ENCODE peak calls at places on chromosomes 4 and X, in ten cellular contexts. J is cardiac fibroblast, P is fibroblast of lung, W is HCT116, N is H7, Q is fibroblast of pulmonary artery, S is MM.1S, Y is epithelial cell of esophagus, H is IMR-90, V is left lung. X is an unnamed sample.

GRCh38 chr4:36243355-36244256 is 708 bp downstream of the ARAP2 start:
- DNase-seq in S (peak; percentile 37), Q (peak; percentile 22), H (peak; percentile 1), J (peak; percentile 15), N (peak; percentile 46), W (no peak), V (no peak), P (peak; percentile 16), Y (peak; percentile 70), X (no peak)

GRCh38 chr4:125649452-125649851 is 334.7 kb downstream of the FAT4 start:
- DNase-seq in N (no peak), H (no peak), Q (no peak), V (no peak), J (no peak), Y (no peak), S (no peak), W (no peak), P (no peak), X (no peak)

GRCh38 chrX:51837926-51838325 is 55.5 kb upstream of the MAGED1 start:
- DNase-seq in J (peak; percentile 35), P (peak; percentile 67), N (no peak), W (no peak), V (no peak), H (peak; percentile 52), Y (peak; percentile 4), S (no peak), Q (peak; percentile 59), X (no peak)

GRCh38 chrX:137549846-137550534 is 15.9 kb upstream of the ZIC3 start:
- DNase-seq in Q (no peak), V (no peak), H (no peak), Y (no peak), S (no peak), N (peak; percentile 78), J (no peak), P (no peak), W (no peak), X (no peak)

GRCh38 chrX:123736333-123736921 is 3.6 kb upstream of the THOC2 start:
- DNase-seq in Q (no peak), N (no peak), Y (peak; percentile 12), V (no peak), J (no peak), S (no peak), H (peak; percentile 90), W (no peak), P (peak; percentile 26), X (no peak)

GRCh38 chr4:25367004-25367621 is 9.9 kb upstream of the ANAPC4 start:
- DNase-seq in H (peak; percentile 59), P (peak; percentile 71), S (peak; percentile 52), Q (peak; percentile 72), J (peak; percentile 73), Y (peak; percentile 63), V (no peak), N (peak; percentile 23), W (no peak), X (peak; percentile 61)

GRCh38 chr4:93183589-93183988 is 645.0 kb upstream of the ATOH1 start:
- DNase-seq in J (no peak), W (no peak), N (no peak), P (peak; percentile 8), H (no peak), S (no peak), V (no peak), Q (peak; percentile 20), Y (peak; percentile 78), X (no peak)

GRCh38 chrX:85084770-85085393 is 81.2 kb downstream of the APOOL start:
- DNase-seq in H (peak; percentile 49), S (peak; percentile 8), W (peak; percentile 1), P (peak; percentile 46), J (peak; percentile 57), N (peak; percentile 46), Y (peak; percentile 41), V (no peak), Q (peak; percentile 54), X (peak; percentile 21)

GRCh38 chr4:5785806-5786680 is 75.0 kb downstream of the EVC start:
- DNase-seq in H (peak; percentile 92), W (no peak), Y (peak; percentile 96), V (no peak), N (no peak), S (no peak), Q (peak; percentile 79), J (peak; percentile 96), P (peak; percentile 62), X (no peak)

GRCh38 chr4:1410491-1411325 is 4.5 kb upstream of the NKX1-1 start:
- DNase-seq in Y (peak; percentile 41), N (peak; percentile 98), V (peak; percentile 83), Q (peak; percentile 55), H (peak; percentile 16), W (no peak), J (peak; percentile 24), P (peak; percentile 35), S (peak; percentile 33), X (peak; percentile 31)

GRCh38 chr4:30714408-30715031 is 5.6 kb upstream of the PCDH7 start:
- DNase-seq in S (peak; percentile 42), H (peak; percentile 59), N (peak; percentile 58), J (peak; percentile 72), Q (peak; percentile 77), V (no peak), Y (peak; percentile 73), W (peak; percentile 73), P (peak; percentile 74), X (peak; percentile 28)

GRCh38 chrX:47498411-47498810 is 15.4 kb upstream of the ZNF41 start:
- DNase-seq in W (no peak), Q (no peak), J (no peak), H (no peak), V (no peak), Y (no peak), N (no peak), S (no peak), P (no peak), X (no peak)

DNA sequence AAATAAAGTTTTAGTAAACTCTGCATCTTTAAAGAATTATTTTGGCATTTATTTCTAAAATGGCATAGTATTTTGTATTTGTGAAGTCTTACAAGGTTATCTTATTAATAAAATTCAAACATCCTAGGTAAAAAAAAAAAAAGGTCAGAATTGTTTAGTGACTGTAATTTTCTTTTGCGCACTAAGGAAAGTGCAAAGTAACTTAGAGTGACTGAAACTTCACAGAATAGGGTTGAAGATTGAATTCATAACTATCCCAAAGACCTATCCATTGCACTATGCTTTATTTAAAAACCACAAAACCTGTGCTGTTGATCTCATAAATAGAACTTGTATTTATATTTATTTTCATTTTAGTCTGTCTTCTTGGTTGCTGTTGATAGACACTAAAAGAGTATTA is 370 bp downstream of the ALB start:
- DNase-seq in W (no peak), Q (no peak), P (no peak), S (no peak), J (no peak), H (no peak), N (no peak), Y (no peak), V (no peak), X (no peak)
- H3K4me3 ChIP-seq in W (no peak overlapping the region), Q (no peak overlapping the region), P (no peak overlapping the region), S (no peak overlapping the region), J (no peak overlapping the region), H (no peak overlapping the region), N (no peak overlapping the region), Y (no peak overlapping the region), V (no peak overlapping the region), X (no peak overlapping the region)

DNA sequence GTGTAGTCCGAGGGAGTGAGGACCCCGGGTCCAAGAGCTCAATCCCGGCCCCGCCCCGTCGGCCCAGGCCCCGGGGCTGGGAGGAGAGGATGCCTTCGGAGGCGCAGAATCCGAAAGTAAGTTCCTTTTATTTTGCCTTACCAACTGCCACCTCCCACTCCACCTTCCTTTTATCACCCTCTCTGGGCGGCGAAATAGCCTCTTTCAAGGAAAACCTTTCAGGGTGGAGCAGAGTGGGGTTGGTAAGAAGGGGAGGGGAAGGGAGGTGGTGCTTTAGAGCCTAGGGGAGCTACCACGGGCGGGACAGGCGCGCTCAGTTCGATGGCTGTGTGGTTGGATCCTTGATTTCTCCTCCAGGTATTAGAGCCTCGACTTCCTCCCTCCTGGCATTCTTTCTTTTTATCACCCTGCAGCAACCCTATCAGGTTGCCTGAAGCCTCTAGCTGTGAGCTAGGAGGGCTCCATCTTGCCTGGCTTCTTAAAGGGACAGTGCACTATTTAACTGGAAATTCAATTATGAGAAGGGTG is 191.2 kb downstream of the RRAGB start:
- DNase-seq in Q (peak; percentile 4), P (peak; percentile 8), V (no peak), N (peak; percentile 44), Y (peak; percentile 25), S (peak; percentile 30), J (peak; percentile 15), H (no peak), W (no peak), X (peak; percentile 44)
- H3K4me3 ChIP-seq in Q (peak overlapping the region; percentile 54), P (peak overlapping the region; percentile 75), V (peak overlapping the region; percentile 60), N (peak overlapping the region; percentile 63), Y (peak overlapping the region; percentile 56), S (peak overlapping the region; percentile 86), J (peak overlapping the region; percentile 62), H (peak overlapping the region; percentile 76), W (peak overlapping the region; percentile 62), X (peak overlapping the region; percentile 64)

GRCh38 chrX:40148189-40148438 is 50.4 kb upstream of the BCOR start:
- DNase-seq in S (no peak), J (no peak), N (no peak), V (no peak), Y (no peak), H (no peak), Q (no peak), P (no peak), W (no peak), X (no peak)

GRCh38 chrX:40149286-40150175 is 51.8 kb upstream of the BCOR start:
- DNase-seq in W (no peak), P (no peak), J (no peak), H (no peak), N (peak; percentile 55), S (no peak), Y (no peak), V (no peak), Q (no peak), X (no peak)

GRCh38 chrX:40147399-40148188 is 49.8 kb upstream of the BCOR start:
- DNase-seq in S (no peak), Y (no peak), P (no peak), Q (no peak), J (no peak), W (no peak), H (no peak), N (peak; percentile 79), V (no peak), X (no peak)

GRCh38 chrX:40150503-40150902 is 52.7 kb upstream of the BCOR start:
- DNase-seq in P (no peak), J (no peak), Q (no peak), Y (no peak), N (peak; percentile 51), W (no peak), S (no peak), H (no peak), V (no peak), X (no peak)

GRCh38 chrX:40148439-40149285 is 50.9 kb upstream of the BCOR start:
- DNase-seq in W (no peak), Y (no peak), S (no peak), H (no peak), N (peak; percentile 74), Q (no peak), V (no peak), P (no peak), J (no peak), X (no peak)
- H3K4me3 ChIP-seq in W (no peak overlapping the region), Y (no peak overlapping the region), S (no peak overlapping the region), H (no peak overlapping the region), N (no peak overlapping the region), Q (no peak overlapping the region), V (no peak overlapping the region), P (no peak overlapping the region), J (no peak overlapping the region), X (no peak overlapping the region)

DNA sequence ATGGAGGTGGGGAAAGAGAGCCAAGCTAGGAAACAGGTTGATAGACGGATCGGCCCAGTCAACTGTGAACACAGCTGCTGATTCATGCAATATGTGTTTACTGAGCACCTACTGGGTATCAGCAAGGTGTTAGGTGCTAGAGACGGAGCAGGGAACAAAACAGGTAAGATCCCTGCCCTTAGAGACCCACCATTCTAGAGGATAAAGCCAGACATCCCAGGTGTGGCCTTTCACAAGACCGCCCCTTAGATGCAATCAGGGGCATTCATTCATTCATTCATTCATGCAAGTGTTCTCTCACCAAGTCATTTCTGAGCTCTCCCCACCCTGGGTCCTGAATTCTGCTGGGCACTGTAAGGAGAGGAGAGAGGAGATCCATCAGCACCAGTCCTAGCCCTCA is 20.2 kb upstream of the MTM1 start:
- DNase-seq in Y (no peak), S (no peak), Q (no peak), P (no peak), H (no peak), N (no peak), W (no peak), V (no peak), J (no peak), X (no peak)
- H3K4me3 ChIP-seq in Y (no peak overlapping the region), S (no peak overlapping the region), Q (no peak overlapping the region), P (no peak overlapping the region), H (no peak overlapping the region), N (peak overlapping the region; percentile 43), W (no peak overlapping the region), V (peak overlapping the region; percentile 32), J (no peak overlapping the region), X (peak overlapping the region; percentile 64)

X was measured in GM12865.